ENCODE peak calls at places on chromosomes 4 and X, in eight cellular contexts. A, V, X, M, K, J, O and I are unnamed samples.

GRCh38 chr4:20464381-20464780 is 212.7 kb downstream of the SLIT2 start:
- DNase-seq in A (peak), V (no peak), X (no peak), M (no peak), K (peak), J (no peak), O (no peak), I (no peak)

GRCh38 chr4:74948279-74948678 is 15.4 kb downstream of the PARM1 start:
- DNase-seq in A (no peak), V (no peak), X (no peak), M (no peak), K (peak), J (no peak), O (no peak), I (no peak)

GRCh38 chr4:54403700-54404453 is 174.8 kb downstream of the PDGFRA start:
- DNase-seq in A (no peak), V (no peak), X (no peak), M (no peak), K (no peak), J (no peak), O (no peak), I (no peak)

GRCh38 chr4:373062-373839 is 35.6 kb downstream of the ZNF141 start:
- DNase-seq in A (no peak), V (no peak), X (no peak), M (no peak), K (no peak), J (no peak), O (no peak), I (no peak)

GRCh38 chr4:153113061-153113837 is 91.0 kb upstream of the TRIM2 start:
- DNase-seq in A (no peak), V (no peak), X (peak), M (no peak), K (no peak), J (no peak), O (no peak), I (no peak)

GRCh38 chr4:64341711-64342110 is 67.5 kb downstream of the TECRL start:
- DNase-seq in A (no peak), V (no peak), X (no peak), M (no peak), K (no peak), J (no peak), O (no peak), I (no peak)

GRCh38 chrX:105765691-105766090 is 56.6 kb upstream of the NRK start:
- DNase-seq in A (no peak), V (no peak), X (no peak), M (no peak), K (peak), J (no peak), O (no peak), I (no peak)

GRCh38 chrX:68708503-68709290 is 61.2 kb downstream of the STARD8 start:
- DNase-seq in A (no peak), V (no peak), X (peak), M (no peak), K (no peak), J (no peak), O (no peak), I (no peak)

GRCh38 chrX:150941580-150941979 is 41.6 kb upstream of the HMGB3 start:
- DNase-seq in A (no peak), V (no peak), X (no peak), M (no peak), K (no peak), J (no peak), O (no peak), I (no peak)

GRCh38 chrX:151019837-151020236 is 36.7 kb downstream of the HMGB3 start:
- DNase-seq in A (peak), V (no peak), X (no peak), M (no peak), K (peak), J (no peak), O (no peak), I (no peak)

GRCh38 chr4:1337376-1337831 is 9.6 kb upstream of the UVSSA start:
- DNase-seq in A (peak), V (no peak), X (no peak), M (no peak), K (peak), J (no peak), O (no peak), I (no peak)

GRCh38 chrX:13685126-13685763 is 3.7 kb upstream of the RAB9A start:
- DNase-seq in A (peak), V (no peak), X (no peak), M (no peak), K (no peak), J (no peak), O (no peak), I (no peak)

GRCh38 chr4:26884486-26884988 is 23.9 kb downstream of the STIM2 start:
- DNase-seq in A (no peak), V (no peak), X (no peak), M (no peak), K (no peak), J (no peak), O (no peak), I (no peak)

GRCh38 chr4:182885738-182886077 is 31.5 kb downstream of the DCTD start:
- DNase-seq in A (no peak), V (no peak), X (peak), M (no peak), K (no peak), J (no peak), O (no peak), I (no peak)

GRCh38 chr4:60891947-60892346 is 308.2 kb upstream of the ADGRL3 start:
- DNase-seq in A (no peak), V (no peak), X (no peak), M (no peak), K (no peak), J (no peak), O (no peak), I (no peak)

GRCh38 chr4:4859799-4860380 is 425 bp downstream of the MSX1 start:
- DNase-seq in A (no peak), V (no peak), X (no peak), M (no peak), K (peak), J (no peak), O (no peak), I (peak)

GRCh38 chr4:154593868-154594267 is 3.3 kb upstream of the FGA start:
- DNase-seq in A (no peak), V (no peak), X (no peak), M (no peak), K (no peak), J (no peak), O (no peak), I (no peak)

GRCh38 chrX:120014354-120015129 is 62.9 kb downstream of the RHOXF2B start:
- DNase-seq in A (no peak), V (no peak), X (no peak), M (no peak), K (no peak), J (peak), O (no peak), I (no peak)

DNA sequence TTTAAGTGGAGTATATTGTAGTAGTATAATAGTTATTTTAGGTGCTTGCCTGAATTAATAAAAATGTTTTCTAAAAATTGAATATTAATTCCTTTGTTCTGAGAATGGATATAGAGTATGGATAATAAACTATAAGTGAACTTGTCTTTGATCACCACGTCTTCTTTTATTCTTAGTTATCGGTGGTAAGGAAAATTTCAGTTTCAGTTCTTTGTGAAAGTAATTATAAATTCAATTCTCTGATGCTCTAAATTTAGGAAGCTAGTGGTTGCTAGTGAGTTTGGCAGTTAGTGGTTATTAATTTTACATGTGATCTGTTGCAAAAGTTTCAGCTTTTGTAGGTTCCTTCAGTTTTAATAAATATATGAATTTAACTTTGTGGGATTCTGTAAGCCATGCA is 30.8 kb downstream of the MRPL1 start:
- DNase-seq in A (no peak), V (no peak), X (no peak), M (no peak), K (no peak), J (no peak), O (no peak), I (no peak)
- TF ChIP-seq CTCF in A (no peak), V (no peak), X (no peak), M (no peak), K (no peak), J (no peak), O (no peak), I (no peak)

GRCh38 chr4:173314715-173315114 is 19.4 kb downstream of the HMGB2 start:
- DNase-seq in A (no peak), V (no peak), X (no peak), M (no peak), K (no peak), J (no peak), O (no peak), I (no peak)

GRCh38 chr4:173316060-173316459 is 18.1 kb downstream of the HMGB2 start:
- DNase-seq in A (no peak), V (no peak), X (no peak), M (no peak), K (no peak), J (no peak), O (no peak), I (no peak)

GRCh38 chr4:173319696-173320095 is 14.5 kb downstream of the HMGB2 start:
- DNase-seq in A (no peak), V (no peak), X (no peak), M (no peak), K (no peak), J (no peak), O (no peak), I (no peak)

GRCh38 chr4:173318648-173319211 is 15.4 kb downstream of the HMGB2 start:
- DNase-seq in A (peak), V (no peak), X (peak), M (no peak), K (peak), J (no peak), O (no peak), I (no peak)

GRCh38 chr4:173317003-173317402 is 17.2 kb downstream of the HMGB2 start:
- DNase-seq in A (no peak), V (no peak), X (no peak), M (no peak), K (no peak), J (no peak), O (no peak), I (no peak)
- TF ChIP-seq CTCF in A (peak), V (peak), X (peak), M (no peak), K (peak), J (no peak), O (peak), I (peak)

DNA sequence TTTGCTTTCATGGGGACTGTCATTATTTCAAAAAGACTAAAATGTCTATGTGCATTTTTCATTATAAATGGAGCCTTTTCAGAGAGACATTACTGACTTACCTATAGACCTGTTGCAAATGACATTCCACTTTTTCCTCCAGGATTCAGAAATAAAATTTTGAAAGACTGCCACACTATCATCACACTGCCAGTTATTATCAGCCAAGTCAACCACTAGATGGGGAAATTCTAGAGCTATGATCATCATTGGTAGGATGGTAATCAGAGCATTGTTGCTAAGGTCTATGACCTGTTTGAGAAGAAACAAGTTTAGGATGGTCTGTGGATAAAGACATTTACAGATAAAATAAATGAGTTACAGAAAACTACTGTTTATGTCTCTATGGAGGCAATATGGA is 22.5 kb downstream of the LRRC66 start:
- DNase-seq in A (no peak), V (no peak), X (no peak), M (no peak), K (no peak), J (no peak), O (no peak), I (no peak)
- TF ChIP-seq CTCF in A (peak), V (no peak), X (no peak), M (no peak), K (no peak), J (no peak), O (no peak), I (no peak)

DNA sequence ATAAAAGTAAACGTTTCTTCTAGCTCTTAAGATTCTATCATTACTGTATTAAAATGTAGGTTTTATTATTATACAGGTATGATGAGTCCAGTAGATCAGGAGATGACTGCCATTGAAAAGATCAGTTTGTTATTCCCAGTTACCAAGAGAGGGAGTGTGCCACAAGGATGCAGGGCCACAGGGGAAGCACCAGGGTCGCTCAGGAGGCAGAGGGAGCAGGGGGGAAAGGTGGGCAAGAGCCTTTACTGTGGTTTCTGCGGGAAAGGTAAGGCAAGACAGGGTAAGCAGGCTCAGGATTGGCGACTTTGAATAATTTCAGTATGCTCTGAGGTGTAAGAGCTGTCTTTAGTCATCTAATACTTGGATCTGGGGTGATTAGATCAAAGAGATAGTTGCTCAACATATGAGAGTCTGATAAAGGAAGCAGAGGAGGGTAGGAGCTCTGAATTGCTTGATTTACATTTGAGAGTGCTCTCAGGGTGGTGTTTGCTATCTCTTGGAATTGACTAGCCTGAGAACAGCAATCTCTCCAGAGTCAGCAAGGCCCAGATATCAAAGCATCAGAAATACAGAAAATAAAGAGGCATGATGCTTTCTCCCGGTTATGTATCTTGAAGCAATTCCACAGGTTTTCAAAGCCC is 86.0 kb downstream of the NDST3 start:
- DNase-seq in A (no peak), V (no peak), X (no peak), M (no peak), K (no peak), J (no peak), O (peak), I (no peak)
- TF ChIP-seq CTCF in A (no peak), V (no peak), X (no peak), M (no peak), K (no peak), J (no peak), O (no peak), I (no peak)

GRCh38 chr4:167623241-167623572 is 388.9 kb upstream of the SPOCK3 start:
- DNase-seq in A (no peak), V (no peak), X (no peak), M (no peak), K (no peak), J (no peak), O (no peak), I (no peak)

GRCh38 chr4:167622481-167623240 is 388.4 kb upstream of the SPOCK3 start:
- DNase-seq in A (peak), V (peak), X (peak), M (no peak), K (peak), J (peak), O (peak), I (peak)
- TF ChIP-seq CTCF in A (peak), V (peak), X (peak), M (no peak), K (peak), J (peak), O (peak), I (peak)

GRCh38 chrX:46380148-46380752 is 165.0 kb downstream of the ZNF674 start:
- DNase-seq in A (no peak), V (no peak), X (no peak), M (no peak), K (no peak), J (no peak), O (no peak), I (no peak)

GRCh38 chrX:46374371-46374770 is 170.8 kb downstream of the ZNF674 start:
- DNase-seq in A (no peak), V (no peak), X (no peak), M (no peak), K (no peak), J (no peak), O (no peak), I (no peak)

GRCh38 chrX:46375831-46376230 is 169.4 kb downstream of the ZNF674 start:
- DNase-seq in A (peak), V (no peak), X (no peak), M (no peak), K (no peak), J (no peak), O (no peak), I (no peak)

GRCh38 chrX:46381630-46382029 is 163.6 kb downstream of the ZNF674 start:
- DNase-seq in A (peak), V (no peak), X (no peak), M (no peak), K (peak), J (peak), O (no peak), I (no peak)

GRCh38 chrX:46376246-46376885 is 168.9 kb downstream of the ZNF674 start:
- DNase-seq in A (peak), V (no peak), X (peak), M (no peak), K (peak), J (peak), O (no peak), I (no peak)
- TF ChIP-seq CTCF in A (peak), V (peak), X (peak), M (no peak), K (peak), J (no peak), O (peak), I (peak)

GRCh38 chr4:7333024-7333780 is 101.5 kb downstream of the PSAPL1 start:
- DNase-seq in A (no peak), V (no peak), X (no peak), M (no peak), K (no peak), J (no peak), O (no peak), I (no peak)

GRCh38 chr4:7330031-7330596 is 104.6 kb downstream of the PSAPL1 start:
- DNase-seq in A (no peak), V (no peak), X (no peak), M (no peak), K (no peak), J (no peak), O (no peak), I (no peak)

GRCh38 chr4:7330811-7331681 is 103.7 kb downstream of the PSAPL1 start:
- DNase-seq in A (no peak), V (no peak), X (no peak), M (no peak), K (no peak), J (no peak), O (no peak), I (no peak)

GRCh38 chr4:7332216-7333023 is 102.3 kb downstream of the PSAPL1 start:
- DNase-seq in A (peak), V (no peak), X (peak), M (peak), K (peak), J (peak), O (no peak), I (no peak)

DNA sequence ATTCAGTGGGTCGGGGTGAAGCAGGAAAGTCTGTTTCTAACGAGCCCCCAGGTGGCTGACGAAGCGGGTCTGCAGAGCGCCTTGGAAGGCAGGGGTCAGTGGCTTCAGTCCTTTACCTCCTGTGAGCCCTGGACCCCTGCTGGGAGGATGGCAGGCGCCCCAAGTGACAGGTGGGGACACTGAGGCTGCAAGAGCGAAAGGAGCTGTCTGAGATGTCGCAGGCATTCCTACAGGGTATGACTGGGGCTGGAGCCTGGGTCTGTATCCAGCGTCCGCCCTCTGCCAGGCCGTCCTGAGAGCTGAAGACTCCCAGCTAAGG is 103.1 kb downstream of the PSAPL1 start:
- DNase-seq in A (no peak), V (no peak), X (no peak), M (no peak), K (no peak), J (no peak), O (no peak), I (no peak)
- TF ChIP-seq CTCF in A (no peak), V (no peak), X (no peak), M (no peak), K (no peak), J (no peak), O (no peak), I (no peak)

DNA sequence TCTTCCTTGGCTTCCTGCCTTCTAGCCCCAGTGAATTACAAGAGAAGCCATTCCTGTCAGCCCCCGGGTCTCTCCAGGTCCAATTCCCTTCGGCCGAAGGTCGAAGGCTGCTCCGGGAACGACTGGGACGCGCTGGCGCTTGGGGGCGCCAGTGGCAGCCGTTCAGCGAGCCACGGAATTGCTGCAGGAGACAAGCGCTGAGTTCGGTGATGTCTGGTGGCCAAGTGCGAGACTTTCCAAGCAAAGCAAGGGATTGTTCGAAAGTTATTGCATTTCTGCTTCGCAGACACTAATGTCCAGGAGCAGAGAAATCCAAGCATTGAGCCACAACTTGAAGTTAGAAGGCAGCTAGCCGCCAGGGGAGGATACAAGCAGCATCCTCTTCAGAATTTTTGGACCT is 1.1 kb upstream of the DKK2 start:
- DNase-seq in A (no peak), V (peak), X (no peak), M (peak), K (peak), J (peak), O (peak), I (peak)
- TF ChIP-seq CTCF in A (peak), V (peak), X (peak), M (no peak), K (peak), J (peak), O (peak), I (peak)

DNA sequence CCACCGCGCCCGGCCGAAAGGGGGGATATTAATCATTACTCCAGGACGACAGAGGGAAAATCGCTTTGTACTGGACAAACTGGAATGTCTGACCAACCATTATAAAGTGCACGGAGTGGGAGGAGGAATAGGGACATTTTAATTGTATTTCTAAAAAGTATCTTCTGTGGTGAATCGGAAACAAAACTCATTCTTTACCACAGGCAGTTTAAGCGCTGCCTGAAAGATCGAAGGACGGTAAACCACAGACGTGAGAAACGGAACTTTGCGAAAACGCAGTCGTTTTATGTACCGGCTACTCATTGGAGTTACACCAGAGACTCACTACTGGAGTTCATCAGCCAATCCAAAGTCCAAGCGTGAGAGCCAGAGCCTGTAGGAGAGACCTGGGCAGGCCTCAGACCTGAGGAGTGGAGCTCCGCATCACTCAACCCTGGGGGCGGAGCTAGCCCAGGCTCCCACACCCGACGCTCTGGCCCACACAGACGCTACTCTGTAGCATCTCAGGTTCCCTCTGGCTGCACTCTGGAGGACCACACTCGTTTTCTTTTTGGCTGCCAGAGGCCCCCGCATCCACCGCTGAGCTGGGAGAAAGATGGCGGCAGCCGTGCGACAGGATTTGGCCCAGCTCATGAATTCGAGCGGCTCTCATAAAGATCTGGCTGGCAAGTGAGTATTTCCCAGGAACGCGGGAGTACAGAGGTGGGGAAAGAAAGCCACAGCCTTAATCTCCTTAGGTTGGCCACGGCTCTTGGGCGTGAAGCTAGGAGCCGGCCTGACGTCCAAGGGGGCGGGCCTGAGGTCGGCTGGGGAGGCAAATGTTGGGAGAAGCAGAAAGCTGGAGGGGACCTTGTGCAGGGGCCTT is at the start of gene COPS4:
- DNase-seq in A (peak), V (peak), X (peak), M (peak), K (peak), J (peak), O (peak), I (peak)
- TF ChIP-seq CTCF in A (peak), V (peak), X (peak), M (peak), K (peak), J (peak), O (peak), I (peak)

GRCh38 chrX:72716766-72717165 is 2.7 kb upstream of the PHKA1 start:
- DNase-seq in A (peak), V (no peak), X (no peak), M (no peak), K (no peak), J (no peak), O (no peak), I (no peak)
- TF ChIP-seq CTCF in A (no peak), V (no peak), X (no peak), M (no peak), K (no peak), J (no peak), O (no peak), I (no peak)